ENCODE peak calls at places on chromosomes 12 and 14, in four cellular contexts. F is GM12865, X is NCI-H748 treated with DMSO at 0.1 percent for 48 hours, R is NAMALWA. C is an unnamed sample.

GRCh38 chr12:93778306-93778705 is 101.1 kb downstream of the CRADD start:
- DNase-seq in F (no peak), X (no peak), R (no peak), C (no peak)

GRCh38 chr14:81350344-81351096 is 49.6 kb downstream of the STON2 start:
- DNase-seq in F (no peak), X (no peak), R (no peak), C (no peak)

GRCh38 chr14:89201645-89202044 is 215.4 kb downstream of the FOXN3 start:
- DNase-seq in F (peak), X (no peak), R (no peak), C (no peak)

GRCh38 chr12:80040075-80040738 is 59.1 kb upstream of the OTOGL start:
- DNase-seq in F (peak), X (no peak), R (no peak), C (no peak)

GRCh38 chr12:9133243-9133938 is 17.7 kb upstream of the A2M start:
- DNase-seq in F (no peak), X (no peak), R (no peak), C (no peak)

GRCh38 chr12:65781681-65782269 is 42.5 kb upstream of the HMGA2 start:
- DNase-seq in F (no peak), X (no peak), R (no peak), C (no peak)

GRCh38 chr12:19833775-19834501 is 394.6 kb downstream of the AEBP2 start:
- DNase-seq in F (peak), X (no peak), R (no peak), C (no peak)

GRCh38 chr14:45946251-45946650 is 693.2 kb upstream of the MIS18BP1 start:
- DNase-seq in F (no peak), X (no peak), R (no peak), C (no peak)

GRCh38 chr12:47820631-47821345 is 1.1 kb upstream of the HDAC7 start:
- DNase-seq in F (no peak), X (no peak), R (no peak), C (peak)

GRCh38 chr14:21647380-21647779 is 6.3 kb upstream of the OR4E2 start:
- DNase-seq in F (no peak), X (no peak), R (no peak), C (no peak)

GRCh38 chr12:15966426-15966825 is 55.3 kb downstream of the DERA start:
- DNase-seq in F (no peak), X (no peak), R (no peak), C (no peak)

GRCh38 chr14:95535226-95536021 is 574 bp downstream of the GLRX5 start:
- DNase-seq in F (peak), X (no peak), R (peak), C (peak)

GRCh38 chr12:56449622-56449984 is 377 bp upstream of the TIMELESS start:
- DNase-seq in F (no peak), X (no peak), R (no peak), C (no peak)

GRCh38 chr14:94654071-94654974 is 42.1 kb downstream of the SERPINA3 start:
- DNase-seq in F (no peak), X (no peak), R (no peak), C (no peak)

C was measured in breast epithelium.